ENCODE peak calls at places on chromosomes 2 and 18, in five cellular contexts. M, H, V, Z and N are unnamed samples.

GRCh38 chr2:190980630-190981214 is 33.2 kb downstream of the STAT1 start:
- DNase-seq in M (no peak), H (no peak), V (no peak), Z (no peak), N (no peak)

GRCh38 chr2:81396417-81397019 is 1092.0 kb upstream of the LRRTM1 start:
- DNase-seq in M (no peak), H (no peak), V (peak), Z (no peak), N (no peak)

GRCh38 chr2:181774601-181775179 is 94.4 kb upstream of the NEUROD1 start:
- DNase-seq in M (no peak), H (no peak), V (no peak), Z (no peak), N (no peak)

GRCh38 chr2:239546541-239546940 is 145.7 kb upstream of the HDAC4 start:
- DNase-seq in M (no peak), H (no peak), V (no peak), Z (peak), N (no peak)

GRCh38 chr2:196955036-196955435 is 28.5 kb upstream of the PGAP1 start:
- DNase-seq in M (no peak), H (no peak), V (no peak), Z (no peak), N (no peak)

GRCh38 chr2:216490061-216490460 is 8.6 kb upstream of the RPL37A start:
- DNase-seq in M (no peak), H (peak), V (no peak), Z (no peak), N (no peak)

GRCh38 chr18:1526996-1527395 is 622.3 kb downstream of the ADCYAP1 start:
- DNase-seq in M (no peak), H (no peak), V (no peak), Z (no peak), N (no peak)

GRCh38 chr18:9925369-9925768 is 11.6 kb downstream of the VAPA start:
- DNase-seq in M (no peak), H (no peak), V (no peak), Z (no peak), N (no peak)

GRCh38 chr18:44320619-44321460 is 359.8 kb upstream of the SETBP1 start:
- DNase-seq in M (no peak), H (no peak), V (peak), Z (no peak), N (no peak)

GRCh38 chr2:203732072-203732952 is 25.9 kb downstream of the CD28 start:
- DNase-seq in M (no peak), H (no peak), V (no peak), Z (no peak), N (no peak)

GRCh38 chr2:134621939-134622705 is 96.7 kb downstream of the TMEM163 start:
- DNase-seq in M (no peak), H (peak), V (no peak), Z (no peak), N (no peak)

GRCh38 chr2:125224830-125225229 is 1199.7 kb downstream of the CNTNAP5 start:
- DNase-seq in M (no peak), H (no peak), V (peak), Z (no peak), N (peak)

GRCh38 chr18:41992698-41993097 is 37.7 kb downstream of the PIK3C3 start:
- DNase-seq in M (no peak), H (no peak), V (no peak), Z (no peak), N (no peak)

GRCh38 chr2:172833898-172834297 is 98.3 kb downstream of the RAPGEF4 start:
- DNase-seq in M (no peak), H (no peak), V (no peak), Z (no peak), N (no peak)

GRCh38 chr2:45074713-45075112 is 65.5 kb upstream of the SIX2 start:
- DNase-seq in M (no peak), H (no peak), V (no peak), Z (no peak), N (no peak)

GRCh38 chr2:107735206-107735605 is 91.5 kb upstream of the RGPD4 start:
- DNase-seq in M (no peak), H (no peak), V (no peak), Z (no peak), N (no peak)

GRCh38 chr2:105644174-105644980 is 100.3 kb upstream of the NCK2 start:
- DNase-seq in M (no peak), H (no peak), V (no peak), Z (no peak), N (no peak)

GRCh38 chr2:63790913-63791312 is 50.8 kb upstream of the UGP2 start:
- DNase-seq in M (peak), H (peak), V (no peak), Z (no peak), N (no peak)

GRCh38 chr2:112482309-112483046 is 522 bp downstream of the TTL start:
- DNase-seq in M (peak), H (peak), V (peak), Z (no peak), N (peak)

GRCh38 chr2:32663864-32664263 is 36.0 kb downstream of the TTC27 start:
- DNase-seq in M (no peak), H (no peak), V (no peak), Z (no peak), N (no peak)